ENCODE peak calls at places on chromosomes 5 and 9, in five cellular contexts. E is right atrium auricular region, K is ovary, I is astrocyte, J is pancreas. T is an unnamed sample. For H3K9me3 and H3K4me1, the result is how much of the 10 kb centered on the place peaks cover.

GRCh38 chr9:75692309-75692708 is 198.2 kb upstream of the PCSK5 start:
- DNase-seq in E (no peak), K (no peak), I (no peak), J (no peak), T (no peak)

GRCh38 chr9:101117091-101117490 is 88.6 kb downstream of the PLPPR1 start:
- DNase-seq in E (no peak), K (no peak), I (no peak), J (no peak), T (no peak)

GRCh38 chr9:108444400-108445358 is 411.1 kb downstream of the ACTL7B start:
- DNase-seq in E (no peak), K (no peak), I (peak), J (no peak), T (peak)

GRCh38 chr5:66891184-66891925 is 295.2 kb downstream of the MAST4 start:
- DNase-seq in E (no peak), K (no peak), I (peak), J (peak), T (no peak)

GRCh38 chr5:114308017-114308416 is 53.9 kb upstream of the KCNN2 start:
- DNase-seq in E (no peak), K (no peak), I (no peak), J (no peak), T (no peak)

GRCh38 chr9:132350861-132351315 is 3.9 kb downstream of the SETX start:
- DNase-seq in E (no peak), K (no peak), I (no peak), J (no peak), T (peak)

GRCh38 chr5:45109062-45109461 is 300.3 kb downstream of the MRPS30 start:
- DNase-seq in E (no peak), K (no peak), I (no peak), J (no peak), T (no peak)

GRCh38 chr9:79325501-79325900 is 246.3 kb upstream of the TLE4 start:
- DNase-seq in E (no peak), K (no peak), I (peak), J (no peak), T (peak)

GRCh38 chr5:84378961-84379360 is 5.7 kb downstream of the EDIL3 start:
- DNase-seq in E (no peak), K (no peak), I (peak), J (no peak), T (peak)

GRCh38 chr5:143338658-143339366 is 64.7 kb downstream of the NR3C1 start:
- DNase-seq in E (no peak), K (no peak), I (peak), J (no peak), T (peak)

GRCh38 chr5:170552486-170553122 is 48.8 kb downstream of the KCNIP1 start:
- DNase-seq in E (peak), K (peak), I (peak), J (peak), T (peak)

GRCh38 chr9:17528859-17529258 is 50.0 kb upstream of the SH3GL2 start:
- DNase-seq in E (no peak), K (no peak), I (no peak), J (no peak), T (peak)

GRCh38 chr5:137462816-137463520 is 36.2 kb downstream of the SPOCK1 start:
- DNase-seq in E (no peak), K (no peak), I (peak), J (no peak), T (peak)

GRCh38 chr9:92808726-92809451 is 44.3 kb upstream of the BICD2 start:
- DNase-seq in E (no peak), K (peak), I (peak), J (peak), T (peak)

GRCh38 chr9:121876212-121876611 is 216.9 kb downstream of the TTLL11 start:
- DNase-seq in E (no peak), K (no peak), I (no peak), J (no peak), T (no peak)

GRCh38 chr9:21491742-21492141 is 9.6 kb upstream of the IFNE start:
- DNase-seq in E (no peak), K (no peak), I (no peak), J (no peak), T (peak)

GRCh38 chr9:16154570-16155078 is 601.8 kb downstream of the CCDC171 start:
- DNase-seq in E (no peak), K (peak), I (no peak), J (no peak), T (no peak)

GRCh38 chr5:147751156-147751830 is 31.2 kb downstream of the JAKMIP2 start:
- DNase-seq in E (no peak), K (no peak), I (no peak), J (no peak), T (no peak)

GRCh38 chr5:125894383-125894782 is 528.8 kb upstream of the GRAMD2B start:
- DNase-seq in E (no peak), K (no peak), I (peak), J (no peak), T (peak)

GRCh38 chr5:115835481-115835880 is 5.9 kb downstream of the ATG12 start:
- DNase-seq in E (no peak), K (no peak), I (no peak), J (no peak), T (no peak)

GRCh38 chr5:115841382-115842088 is at the start of the genes AP3S1 and ATG12:
- DNase-seq in E (peak), K (peak), I (peak), J (peak), T (peak)

GRCh38 chr5:115842089-115842881 is 550 bp downstream of the AP3S1 start:
- DNase-seq in E (no peak), K (no peak), I (peak), J (peak), T (peak)

GRCh38 chr5:115840825-115841224 is 540 bp downstream of the ATG12 start:
- DNase-seq in E (no peak), K (no peak), I (no peak), J (no peak), T (no peak)

GRCh38 chr5:115838885-115839518 is 2.4 kb downstream of the ATG12 start:
- DNase-seq in E (no peak), K (peak), I (no peak), J (no peak), T (peak)
- H3K4me3 ChIP-seq in E (no peak), K (no peak), I (peak), J (peak), T (peak)

GRCh38 chr5:164934039-164934438 is 1428.6 kb downstream of the MAT2B start:
- DNase-seq in E (no peak), K (no peak), I (no peak), J (no peak), T (no peak)

DNA sequence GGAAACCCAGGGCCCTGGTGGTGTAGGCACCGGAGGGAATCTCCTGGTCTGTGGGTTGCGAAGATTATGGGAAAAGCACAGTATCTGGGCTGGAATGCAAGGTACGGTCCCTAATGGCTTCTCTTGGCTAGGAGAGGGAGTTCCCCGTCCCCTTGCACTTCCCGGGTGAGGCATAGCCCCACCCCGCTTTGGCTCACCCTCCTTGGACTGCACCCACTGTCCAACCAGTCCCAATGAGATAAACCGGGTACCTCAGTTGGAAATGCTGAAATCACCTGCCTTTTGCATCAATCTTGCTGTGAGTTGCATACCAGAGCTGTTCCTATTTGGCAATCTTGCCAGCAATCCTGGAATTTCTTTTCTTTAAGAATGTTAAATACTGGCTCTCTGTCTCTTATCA is 1429.1 kb downstream of the MAT2B start:
- DNase-seq in E (no peak), K (no peak), I (no peak), J (no peak), T (no peak)
- H3K9me3 ChIP-seq in E (under half), K (under half), I (under half), J (under half), T (under half)

GRCh38 chr5:124647393-124647792 is 99.0 kb downstream of the ZNF608 start:
- DNase-seq in E (no peak), K (no peak), I (no peak), J (no peak), T (no peak)
- H3K4me1 ChIP-seq in E (under half), K (under half), I (under half), J (under half), T (under half)

GRCh38 chr9:7976856-7977255 is 177.3 kb upstream of the DMAC1 start:
- DNase-seq in E (no peak), K (no peak), I (no peak), J (no peak), T (no peak)
- H3K4me3 ChIP-seq in E (no peak), K (no peak), I (no peak), J (no peak), T (no peak)

DNA sequence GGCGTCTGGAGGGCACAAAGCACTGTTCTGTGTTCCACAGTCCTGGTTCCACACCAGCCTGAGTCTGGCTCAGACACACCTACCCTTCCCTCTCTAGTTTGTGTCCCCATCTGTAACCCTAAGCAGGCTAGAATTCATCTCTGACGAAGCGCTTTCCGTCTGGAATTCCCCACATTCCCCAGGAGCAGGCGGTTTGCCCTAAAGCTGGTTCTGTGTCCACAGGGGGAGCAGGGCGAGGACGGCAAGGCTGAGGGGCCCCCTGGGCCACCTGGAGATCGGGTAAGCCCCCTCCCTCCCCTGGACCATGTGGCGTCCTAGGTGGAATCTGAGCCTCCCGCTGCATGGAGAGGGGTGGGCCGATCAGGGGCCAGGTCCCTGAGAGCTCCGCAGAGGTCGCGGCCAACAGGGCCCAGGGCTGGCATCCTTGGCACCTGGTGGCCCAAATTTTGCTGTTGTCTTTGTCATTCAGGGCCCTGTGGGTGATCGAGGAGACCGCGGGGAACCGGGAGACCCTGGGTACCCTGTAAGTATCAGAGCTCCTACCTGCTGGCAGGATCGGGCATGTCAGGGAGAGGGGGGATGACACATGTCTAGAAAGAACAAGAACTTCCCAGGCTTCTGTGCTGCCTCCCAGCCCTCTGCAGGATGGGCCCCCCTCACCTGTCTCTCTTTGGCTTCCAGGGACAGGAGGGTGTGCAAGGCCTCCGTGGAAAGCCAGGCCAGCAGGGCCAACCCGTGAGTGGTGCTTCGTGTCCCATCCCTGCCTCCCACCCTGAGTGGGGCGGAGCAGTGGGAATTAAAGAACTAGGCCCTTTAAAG is 34.5 kb upstream of the ORM1 start:
- DNase-seq in E (no peak), K (peak), I (peak), J (peak), T (peak)
- H3K9me3 ChIP-seq in E (under half), K (under half), I (under half), J (under half), T (under half)

GRCh38 chr5:154528005-154528594 is 50.1 kb upstream of the HAND1 start:
- DNase-seq in E (no peak), K (no peak), I (no peak), J (no peak), T (no peak)

GRCh38 chr5:154524181-154524580 is 46.2 kb upstream of the HAND1 start:
- DNase-seq in E (no peak), K (no peak), I (no peak), J (no peak), T (no peak)

GRCh38 chr5:154529282-154529681 is 51.3 kb upstream of the HAND1 start:
- DNase-seq in E (no peak), K (no peak), I (no peak), J (no peak), T (no peak)

GRCh38 chr5:154524846-154525245 is 46.8 kb upstream of the HAND1 start:
- DNase-seq in E (no peak), K (no peak), I (no peak), J (no peak), T (no peak)

DNA sequence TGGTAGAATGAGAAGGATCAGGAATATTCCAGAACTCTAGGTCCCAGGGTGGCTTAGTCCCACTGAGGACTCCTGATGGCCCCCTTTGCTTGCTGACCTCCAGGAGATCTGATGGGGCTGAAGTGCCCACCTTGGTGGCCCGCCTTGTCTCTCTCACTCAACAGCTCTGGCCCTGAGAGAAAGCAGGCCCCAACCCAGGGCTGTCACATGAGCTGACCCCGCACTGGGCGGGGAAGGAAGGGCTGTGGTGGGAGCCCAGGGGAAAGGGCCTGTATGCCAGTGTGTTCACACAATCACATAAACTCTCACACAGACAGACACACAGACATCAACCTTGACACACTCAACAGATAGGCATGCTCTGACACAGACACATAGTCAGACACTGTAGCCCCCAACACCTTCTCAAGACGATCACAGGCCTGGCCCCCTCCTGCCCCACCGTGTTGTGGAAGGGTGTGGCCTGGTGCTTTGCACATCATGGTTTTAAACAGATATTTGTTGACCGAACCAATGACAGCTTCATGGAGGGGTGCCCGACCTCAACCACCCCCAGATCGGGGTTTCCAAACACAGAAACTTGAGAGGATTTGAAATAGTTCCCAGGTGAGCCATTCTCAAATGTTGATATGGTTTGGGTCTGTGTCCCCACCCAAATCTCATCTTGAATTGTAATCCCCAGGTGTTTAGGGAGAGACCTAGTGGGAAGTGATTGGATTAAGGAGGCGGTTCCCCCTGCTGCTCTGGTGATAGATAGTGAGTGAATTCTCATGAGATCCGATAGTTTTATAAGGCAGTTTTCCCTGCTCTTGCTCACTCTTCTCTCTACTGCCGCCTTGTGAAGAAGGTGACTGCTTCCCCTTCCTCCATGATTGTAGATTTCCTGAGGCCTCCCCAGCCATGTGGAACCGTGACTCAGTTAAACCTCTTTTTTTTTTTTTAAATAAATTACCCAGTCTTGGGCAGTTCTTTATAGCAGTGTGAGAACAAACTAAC is 48.5 kb upstream of the HAND1 start:
- DNase-seq in E (no peak), K (no peak), I (no peak), J (no peak), T (no peak)
- H3K4me1 ChIP-seq in E (under half), K (under half), I (under half), J (under half), T (under half)

GRCh38 chr5:36882250-36882649 is 5.7 kb downstream of the NIPBL start:
- DNase-seq in E (no peak), K (no peak), I (no peak), J (no peak), T (no peak)

GRCh38 chr5:36881304-36881703 is 4.7 kb downstream of the NIPBL start:
- DNase-seq in E (no peak), K (no peak), I (no peak), J (no peak), T (no peak)

GRCh38 chr5:36879274-36880033 is 2.9 kb downstream of the NIPBL start:
- DNase-seq in E (no peak), K (no peak), I (no peak), J (no peak), T (no peak)

GRCh38 chr5:36881807-36882206 is 5.2 kb downstream of the NIPBL start:
- DNase-seq in E (no peak), K (no peak), I (no peak), J (no peak), T (no peak)

DNA sequence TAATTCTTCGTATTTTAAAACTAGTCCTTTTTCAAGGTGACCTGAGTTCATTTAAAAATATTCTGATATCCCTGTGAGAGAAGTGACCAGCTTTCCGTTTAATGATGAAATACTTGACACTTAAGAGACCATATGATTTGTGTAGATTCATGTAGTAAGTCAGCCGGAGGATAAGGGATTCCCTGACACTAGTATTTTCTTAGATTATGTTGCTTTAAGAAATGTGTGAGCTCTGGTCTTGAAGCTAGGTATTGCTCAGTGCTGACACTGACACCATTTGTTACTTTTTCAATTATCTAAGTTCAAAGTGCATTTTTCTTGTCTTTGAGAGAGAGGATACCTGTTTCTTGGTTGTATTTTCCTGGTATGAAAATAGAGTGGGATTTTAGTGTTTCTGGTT is 4.2 kb downstream of the NIPBL start:
- DNase-seq in E (no peak), K (no peak), I (no peak), J (no peak), T (no peak)
- H3K4me3 ChIP-seq in E (peak), K (no peak), I (no peak), J (no peak), T (peak)

GRCh38 chr9:137920753-137921152 is 43.2 kb downstream of the CACNA1B start:
- DNase-seq in E (no peak), K (no peak), I (no peak), J (no peak), T (no peak)
- H3K9me3 ChIP-seq in E (under half), K (under half), I (under half), J (under half), T (under half)

T was measured in adipocyte.